ENCODE peak calls at places on chromosome 17, in seven cellular contexts. Y is HCT116, M is H1, Z is K562, O is GM12878, E is SK-N-SH, W is HepG2. C is an unnamed sample.

GRCh38 chr17:69535022-69535570 is 120.6 kb downstream of the MAP2K6 start:
- DNase-seq in Y (no peak), M (no peak), Z (no peak), O (no peak), E (no peak), W (no peak), C (no peak)

GRCh38 chr17:47941998-47942490 is 673 bp downstream of the PNPO start:
- DNase-seq in Y (no peak), M (no peak), Z (peak; percentile 33), O (no peak), E (peak; percentile 48), W (peak; percentile 71), C (no peak)

GRCh38 chr17:40530988-40531971 is 29.9 kb upstream of the TNS4 start:
- DNase-seq in Y (no peak), M (no peak), Z (no peak), O (peak; percentile 71), E (no peak), W (no peak), C (no peak)

GRCh38 chr17:15436399-15437369 is 30.7 kb downstream of the CDRT4 start:
- DNase-seq in Y (peak; percentile 46), M (no peak), Z (peak; percentile 63), O (no peak), E (no peak), W (peak; percentile 65), C (no peak)

GRCh38 chr17:79036609-79037008 is 12.6 kb downstream of the C1QTNF1 start:
- DNase-seq in Y (no peak), M (no peak), Z (no peak), O (no peak), E (no peak), W (no peak), C (no peak)

GRCh38 chr17:13024526-13025263 is 6.9 kb upstream of the ELAC2 start:
- DNase-seq in Y (no peak), M (peak; percentile 49), Z (peak; percentile 78), O (no peak), E (peak; percentile 83), W (peak; percentile 55), C (peak; percentile 58)

GRCh38 chr17:35898283-35899070 is 18.3 kb upstream of the CCL5 start:
- DNase-seq in Y (no peak), M (no peak), Z (no peak), O (no peak), E (no peak), W (no peak), C (no peak)

GRCh38 chr17:67469208-67469980 is 92.3 kb downstream of the PITPNC1 start:
- DNase-seq in Y (no peak), M (no peak), Z (no peak), O (no peak), E (peak; percentile 84), W (peak; percentile 36), C (no peak)

GRCh38 chr17:57404073-57404472 is 147.8 kb downstream of the MSI2 start:
- DNase-seq in Y (peak; percentile 18), M (no peak), Z (peak; percentile 19), O (no peak), E (peak; percentile 44), W (peak; percentile 35), C (no peak)

GRCh38 chr17:19244796-19245195 is 7.6 kb downstream of the EPN2 start:
- DNase-seq in Y (no peak), M (no peak), Z (no peak), O (no peak), E (no peak), W (no peak), C (peak; percentile 90)

GRCh38 chr17:82703935-82704865 is 5.7 kb upstream of the RAB40B start:
- DNase-seq in Y (no peak), M (no peak), Z (peak; percentile 27), O (no peak), E (no peak), W (peak; percentile 69), C (no peak)

GRCh38 chr17:67328026-67328425 is 38.4 kb downstream of the PSMD12 start:
- DNase-seq in Y (no peak), M (no peak), Z (no peak), O (no peak), E (no peak), W (no peak), C (no peak)

GRCh38 chr17:46841561-46842379 is 9.6 kb upstream of the WNT9B start:
- DNase-seq in Y (no peak), M (no peak), Z (peak; percentile 52), O (no peak), E (peak; percentile 96), W (no peak), C (no peak)

GRCh38 chr17:57481901-57482300 is 225.6 kb downstream of the MSI2 start:
- DNase-seq in Y (no peak), M (no peak), Z (peak; percentile 83), O (no peak), E (no peak), W (no peak), C (no peak)

GRCh38 chr17:45902892-45903346 is 8.6 kb downstream of the MAPT start:
- DNase-seq in Y (no peak), M (no peak), Z (peak; percentile 58), O (no peak), E (peak; percentile 65), W (peak; percentile 68), C (peak; percentile 89)

DNA sequence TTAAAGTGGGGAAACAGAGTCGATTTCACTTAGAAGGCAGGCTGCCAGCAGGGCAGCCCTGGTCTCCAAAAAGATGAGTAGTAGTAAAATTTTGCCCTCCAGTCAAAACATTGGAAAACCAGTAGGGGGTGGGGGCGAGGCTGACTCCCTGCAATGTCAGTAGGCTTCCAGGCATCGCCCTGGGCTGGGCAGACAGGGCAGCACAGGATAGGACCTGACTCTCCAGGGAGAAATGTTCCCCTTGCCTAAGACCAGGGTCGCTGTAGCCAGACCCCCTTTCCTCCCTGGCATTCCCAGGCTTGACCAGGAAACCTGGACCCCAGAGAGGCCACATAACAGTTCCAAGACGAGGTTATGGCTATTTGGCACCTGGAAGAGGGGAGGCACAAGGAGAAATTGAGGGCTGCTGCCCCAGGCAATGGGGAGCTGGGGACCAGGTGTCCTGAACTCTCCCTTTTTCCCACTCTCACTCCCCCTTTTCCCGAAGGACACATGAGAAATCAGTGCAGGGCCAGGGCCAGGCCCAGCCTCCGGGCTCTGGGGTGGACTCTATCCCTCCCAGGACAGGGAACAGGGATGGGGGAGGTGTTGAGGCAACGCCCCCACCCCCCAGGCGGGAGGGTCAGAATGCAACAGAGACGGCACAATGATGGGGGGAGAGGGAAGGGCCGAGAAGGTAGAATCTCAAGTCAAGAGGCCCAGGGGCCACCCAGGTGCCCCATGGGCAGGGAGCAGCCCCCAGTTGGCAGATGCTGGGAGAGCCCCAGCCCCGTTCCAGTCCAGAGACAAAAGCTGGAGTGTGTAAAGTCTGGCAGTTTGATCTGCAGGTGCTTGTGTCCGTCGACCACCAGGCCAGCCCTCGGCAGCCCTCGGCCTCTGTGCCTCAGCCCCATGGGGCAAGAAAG is 4.5 kb upstream of the SAMD14 start:
- DNase-seq in Y (no peak), M (no peak), Z (no peak), O (no peak), E (no peak), W (no peak), C (no peak)
- TF ChIP-seq JUND in Y (no peak), M (no peak), Z (no peak), O (no peak), E (no peak), W (no peak), C (no peak)

DNA sequence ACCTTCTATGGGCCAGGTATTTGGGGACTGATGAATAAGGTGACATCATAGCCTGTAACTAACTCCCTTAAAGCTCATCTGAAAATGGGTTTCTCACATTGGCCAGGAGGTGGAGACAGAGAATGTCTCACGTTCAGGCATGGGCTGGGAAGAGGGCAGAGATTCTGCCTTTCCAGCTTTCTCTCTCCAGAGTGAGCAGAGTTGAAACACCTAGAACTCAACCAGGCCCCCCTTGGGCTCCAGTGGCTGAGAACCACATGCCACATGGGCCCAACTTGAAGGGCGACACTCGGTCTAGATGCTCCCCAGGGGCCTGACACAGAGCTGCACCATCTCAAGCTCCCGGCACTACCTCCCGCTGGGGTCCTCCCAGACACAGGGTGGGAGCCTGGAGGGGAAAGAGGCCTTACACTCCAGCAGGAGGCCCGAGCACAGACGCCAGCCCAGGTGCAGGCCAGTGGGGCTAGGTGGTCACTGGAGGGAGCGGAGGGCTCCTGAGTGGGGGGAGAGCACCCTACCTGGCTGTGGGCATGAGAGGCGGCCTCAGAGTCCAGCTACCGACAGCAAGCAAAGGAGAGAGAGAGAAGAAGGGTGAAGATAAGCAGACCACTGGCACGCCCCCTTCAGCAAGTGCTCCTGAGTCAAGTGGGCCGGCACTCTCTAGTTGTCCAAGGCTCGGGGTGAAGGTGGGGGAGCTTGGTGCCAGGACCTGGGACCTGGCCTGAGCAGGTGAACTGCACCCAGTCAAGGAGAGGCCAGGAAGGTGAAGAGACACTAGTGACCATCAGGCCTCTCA is 55.9 kb downstream of the MYO18A start:
- DNase-seq in Y (no peak), M (no peak), Z (peak; percentile 83), O (no peak), E (peak; percentile 80), W (peak; percentile 71), C (peak; percentile 81)
- TF ChIP-seq JUND in Y (no peak), M (peak; percentile 78), Z (peak; percentile 72), O (no peak), E (no peak), W (no peak), C (no peak)

DNA sequence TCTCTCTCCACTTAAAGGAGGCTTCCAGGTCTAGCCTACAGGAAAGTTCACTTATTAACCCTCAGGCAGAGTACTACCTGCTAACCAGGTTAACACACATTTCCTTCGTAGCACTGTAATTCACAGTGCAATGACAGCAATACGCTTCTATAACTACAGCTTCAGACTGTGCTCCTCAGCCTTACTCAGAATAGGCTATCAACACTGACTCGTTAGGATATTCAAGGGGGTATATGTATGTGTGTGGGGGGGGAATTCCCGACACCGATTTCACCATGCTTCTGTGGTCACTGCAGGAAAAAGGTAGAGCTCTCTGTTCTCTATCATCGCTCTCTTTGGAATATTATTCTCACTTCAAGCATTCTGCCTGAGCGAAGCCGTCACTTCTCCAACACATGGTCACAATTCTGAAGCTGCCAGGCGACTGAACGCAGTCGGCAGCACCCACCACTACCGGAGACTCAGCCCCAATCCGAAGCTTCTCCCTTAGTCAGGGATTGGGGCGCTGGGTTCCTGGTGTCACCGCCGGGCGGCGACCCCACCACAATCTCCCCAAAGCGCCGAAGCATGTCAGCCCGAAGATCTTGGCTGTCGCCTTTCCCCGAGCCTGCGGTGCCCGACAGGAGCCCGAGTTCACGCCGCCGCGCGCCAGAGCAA is 599 bp downstream of the GGA3 start:
- DNase-seq in Y (no peak), M (no peak), Z (no peak), O (no peak), E (peak; percentile 13), W (no peak), C (no peak)
- TF ChIP-seq JUND in Y (no peak), M (no peak), Z (no peak), O (no peak), E (no peak), W (no peak), C (no peak)

GRCh38 chr17:75228305-75228704 is 22.8 kb downstream of the NUP85 start:
- DNase-seq in Y (no peak), M (no peak), Z (no peak), O (no peak), E (no peak), W (no peak), C (no peak)
- TF ChIP-seq JUND in Y (no peak), M (no peak), Z (no peak), O (no peak), E (no peak), W (no peak), C (no peak)

C was measured in T47D.